ENCODE peak calls at places on chromosomes 11 and 22, in eight cellular contexts. One of them, this sample, is unnamed.

GRCh38 chr11:1936781-1937615 is 10.1 kb upstream of the MRPL23 start:
- DNase-seq in Peyer's patch: no peak
- DNase-seq in tibial nerve: no peak
- DNase-seq in body of pancreas: no peak
- DNase-seq in stomach: no peak
- DNase-seq in esophagus muscularis mucosa: no peak
- DNase-seq in HCT116: no peak
- DNase-seq in heart left ventricle: peak; percentile 30
- DNase-seq in this sample: no peak

GRCh38 chr11:17720796-17721171 is 1.4 kb downstream of the MYOD1 start:
- DNase-seq in stomach: no peak
- DNase-seq in heart left ventricle: no peak
- DNase-seq in HCT116: no peak
- DNase-seq in esophagus muscularis mucosa: no peak
- DNase-seq in body of pancreas: no peak
- DNase-seq in tibial nerve: no peak
- DNase-seq in Peyer's patch: no peak
- DNase-seq in this sample: no peak

GRCh38 chr11:58513747-58514367 is 6.0 kb upstream of the OR5B21 start:
- DNase-seq in heart left ventricle: no peak
- DNase-seq in body of pancreas: peak; percentile 58
- DNase-seq in stomach: no peak
- DNase-seq in HCT116: peak; percentile 64
- DNase-seq in Peyer's patch: peak; percentile 55
- DNase-seq in tibial nerve: no peak
- DNase-seq in esophagus muscularis mucosa: no peak
- DNase-seq in this sample: peak; percentile 10

GRCh38 chr11:15059132-15059531 is 14.3 kb upstream of the CALCB start:
- DNase-seq in heart left ventricle: no peak
- DNase-seq in Peyer's patch: no peak
- DNase-seq in tibial nerve: no peak
- DNase-seq in esophagus muscularis mucosa: no peak
- DNase-seq in body of pancreas: no peak
- DNase-seq in HCT116: no peak
- DNase-seq in stomach: no peak
- DNase-seq in this sample: no peak

GRCh38 chr11:109197656-109198055 is 224.3 kb upstream of the C11orf87 start:
- DNase-seq in tibial nerve: no peak
- DNase-seq in stomach: no peak
- DNase-seq in Peyer's patch: no peak
- DNase-seq in esophagus muscularis mucosa: no peak
- DNase-seq in HCT116: no peak
- DNase-seq in heart left ventricle: no peak
- DNase-seq in body of pancreas: no peak
- DNase-seq in this sample: no peak

GRCh38 chr11:60563553-60564235 is 48.5 kb downstream of the MS4A13 start:
- DNase-seq in tibial nerve: no peak
- DNase-seq in heart left ventricle: no peak
- DNase-seq in stomach: no peak
- DNase-seq in Peyer's patch: no peak
- DNase-seq in body of pancreas: no peak
- DNase-seq in HCT116: no peak
- DNase-seq in esophagus muscularis mucosa: no peak
- DNase-seq in this sample: no peak

GRCh38 chr22:45502215-45503070 is at the start of gene FBLN1:
- DNase-seq in heart left ventricle: peak; percentile 61
- DNase-seq in Peyer's patch: no peak
- DNase-seq in HCT116: no peak
- DNase-seq in stomach: no peak
- DNase-seq in esophagus muscularis mucosa: no peak
- DNase-seq in tibial nerve: no peak
- DNase-seq in body of pancreas: no peak
- DNase-seq in this sample: no peak

GRCh38 chr22:21694795-21695431 is 29.1 kb downstream of the PPIL2 start:
- DNase-seq in tibial nerve: no peak
- DNase-seq in HCT116: no peak
- DNase-seq in body of pancreas: no peak
- DNase-seq in esophagus muscularis mucosa: no peak
- DNase-seq in heart left ventricle: no peak
- DNase-seq in stomach: no peak
- DNase-seq in Peyer's patch: no peak
- DNase-seq in this sample: no peak

GRCh38 chr22:45515678-45516077 is 13.0 kb downstream of the FBLN1 start:
- DNase-seq in Peyer's patch: no peak
- DNase-seq in heart left ventricle: no peak
- DNase-seq in esophagus muscularis mucosa: no peak
- DNase-seq in body of pancreas: no peak
- DNase-seq in HCT116: no peak
- DNase-seq in stomach: no peak
- DNase-seq in tibial nerve: no peak
- DNase-seq in this sample: no peak

GRCh38 chr11:46159694-46160093 is 38.4 kb upstream of the PHF21A start:
- DNase-seq in tibial nerve: no peak
- DNase-seq in HCT116: no peak
- DNase-seq in esophagus muscularis mucosa: peak; percentile 60
- DNase-seq in stomach: no peak
- DNase-seq in body of pancreas: no peak
- DNase-seq in Peyer's patch: no peak
- DNase-seq in heart left ventricle: no peak
- DNase-seq in this sample: no peak

DNA sequence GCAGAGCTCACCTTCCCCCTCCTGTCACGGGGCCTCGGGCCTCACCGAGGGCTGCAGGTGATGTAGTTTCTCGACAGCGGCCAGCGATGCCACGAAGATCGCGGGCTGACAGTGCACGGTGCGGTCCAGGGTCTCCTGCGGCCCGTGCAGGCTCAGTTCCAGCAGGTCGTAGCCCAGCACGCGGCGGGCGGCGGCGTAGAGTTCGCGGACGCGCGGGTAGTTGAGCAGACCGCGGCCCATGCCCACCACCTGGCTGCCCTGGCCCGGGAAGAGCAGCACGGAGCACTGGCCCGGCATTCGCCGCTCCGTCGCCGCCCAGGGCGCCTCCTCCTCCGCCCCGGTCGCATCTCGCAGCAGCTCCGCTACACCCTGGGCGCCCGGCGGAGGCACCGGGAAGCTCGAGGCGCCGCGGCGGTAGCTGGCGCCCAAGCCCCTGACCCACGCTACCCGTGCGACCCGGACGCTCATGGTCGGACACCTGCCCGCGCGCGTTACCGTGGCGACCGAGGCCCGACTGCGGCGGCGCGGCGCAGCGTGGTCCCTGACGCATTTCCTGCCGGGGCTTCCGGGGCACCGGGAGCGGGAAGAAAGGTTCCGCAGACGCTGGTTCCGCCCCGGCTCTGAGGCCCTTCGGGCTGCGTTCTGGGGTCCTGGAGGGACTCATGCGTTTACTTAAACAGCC is at the start of gene MCAT:
- DNase-seq in HCT116: no peak
- DNase-seq in Peyer's patch: peak; percentile 94
- DNase-seq in tibial nerve: peak; percentile 74
- DNase-seq in heart left ventricle: peak; percentile 90
- DNase-seq in stomach: peak; percentile 90
- DNase-seq in body of pancreas: peak; percentile 85
- DNase-seq in esophagus muscularis mucosa: no peak
- DNase-seq in this sample: peak; percentile 73
- TF ChIP-seq POLR2A in HCT116: no peak
- TF ChIP-seq POLR2A in Peyer's patch: peak; percentile 38
- TF ChIP-seq POLR2A in tibial nerve: no peak
- TF ChIP-seq POLR2A in heart left ventricle: no peak
- TF ChIP-seq POLR2A in stomach: no peak
- TF ChIP-seq POLR2A in body of pancreas: peak; percentile 69
- TF ChIP-seq POLR2A in esophagus muscularis mucosa: no peak
- TF ChIP-seq POLR2A in this sample: peak; percentile 39

GRCh38 chr11:32580967-32581366 is 2.7 kb upstream of the EIF3M start:
- DNase-seq in heart left ventricle: no peak
- DNase-seq in body of pancreas: no peak
- DNase-seq in Peyer's patch: no peak
- DNase-seq in stomach: no peak
- DNase-seq in esophagus muscularis mucosa: no peak
- DNase-seq in tibial nerve: no peak
- DNase-seq in HCT116: no peak
- DNase-seq in this sample: no peak

GRCh38 chr11:32584921-32585320 is 1.3 kb downstream of the EIF3M start:
- DNase-seq in HCT116: no peak
- DNase-seq in esophagus muscularis mucosa: no peak
- DNase-seq in body of pancreas: no peak
- DNase-seq in stomach: no peak
- DNase-seq in tibial nerve: no peak
- DNase-seq in Peyer's patch: no peak
- DNase-seq in heart left ventricle: no peak
- DNase-seq in this sample: no peak

GRCh38 chr11:32586576-32587190 is 3.1 kb downstream of the EIF3M start:
- DNase-seq in HCT116: peak; percentile 29
- DNase-seq in heart left ventricle: no peak
- DNase-seq in esophagus muscularis mucosa: no peak
- DNase-seq in Peyer's patch: no peak
- DNase-seq in tibial nerve: no peak
- DNase-seq in stomach: no peak
- DNase-seq in body of pancreas: no peak
- DNase-seq in this sample: peak; percentile 23

GRCh38 chr11:32581556-32581955 is 2.1 kb upstream of the EIF3M start:
- DNase-seq in heart left ventricle: no peak
- DNase-seq in body of pancreas: no peak
- DNase-seq in tibial nerve: no peak
- DNase-seq in esophagus muscularis mucosa: no peak
- DNase-seq in stomach: no peak
- DNase-seq in Peyer's patch: peak; percentile 58
- DNase-seq in HCT116: no peak
- DNase-seq in this sample: no peak

DNA sequence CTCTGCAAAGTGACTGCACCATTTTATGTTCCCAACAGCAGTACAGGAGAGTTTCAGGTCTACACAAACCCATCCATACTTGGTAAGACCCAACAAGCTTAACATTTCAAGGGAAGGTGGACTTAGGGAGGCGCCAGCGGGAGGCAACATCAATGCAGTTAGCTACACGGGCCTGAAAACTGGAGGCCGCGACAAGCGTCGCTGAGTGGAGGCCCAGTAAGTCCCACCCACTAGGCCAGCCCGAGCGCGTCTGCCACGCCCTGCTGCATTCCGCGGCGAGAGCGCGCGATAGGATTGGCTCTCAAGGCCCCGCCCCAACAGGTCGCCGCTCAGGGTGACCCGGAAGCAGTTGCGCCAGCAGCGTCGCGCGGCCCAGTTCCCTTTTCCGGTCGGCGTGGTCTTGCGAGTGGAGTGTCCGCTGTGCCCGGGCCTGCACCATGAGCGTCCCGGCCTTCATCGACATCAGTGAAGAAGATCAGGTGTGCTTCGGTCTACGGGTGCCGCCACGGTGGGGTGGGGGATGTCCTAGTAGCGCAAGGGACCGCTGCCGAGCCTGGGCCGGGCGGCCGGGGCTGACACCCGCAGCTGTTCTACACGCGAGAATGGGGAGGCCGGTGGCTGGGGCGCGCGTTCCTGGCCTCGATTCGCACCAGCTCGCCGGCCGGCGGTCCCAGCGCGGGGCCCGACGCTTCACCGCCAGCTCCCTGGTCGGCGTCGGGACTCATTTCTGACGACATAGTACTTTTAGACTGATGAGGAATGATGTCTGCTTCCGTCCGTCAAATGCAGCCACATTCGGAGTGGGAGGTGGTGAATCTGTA is at the start of gene EIF3M:
- DNase-seq in esophagus muscularis mucosa: peak; percentile 99
- DNase-seq in tibial nerve: peak; percentile 93
- DNase-seq in heart left ventricle: peak; percentile 98
- DNase-seq in Peyer's patch: peak; percentile 98
- DNase-seq in HCT116: peak; percentile 93
- DNase-seq in stomach: peak; percentile 97
- DNase-seq in body of pancreas: peak; percentile 96
- DNase-seq in this sample: peak; percentile 89
- TF ChIP-seq POLR2A in esophagus muscularis mucosa: peak; percentile 41
- TF ChIP-seq POLR2A in tibial nerve: peak; percentile 58
- TF ChIP-seq POLR2A in heart left ventricle: no peak
- TF ChIP-seq POLR2A in Peyer's patch: peak; percentile 53
- TF ChIP-seq POLR2A in HCT116: peak; percentile 84
- TF ChIP-seq POLR2A in stomach: no peak
- TF ChIP-seq POLR2A in body of pancreas: peak; percentile 91
- TF ChIP-seq POLR2A in this sample: peak; percentile 85

GRCh38 chr11:61793084-61793828 is 545 bp downstream of the FEN1 start:
- DNase-seq in stomach: no peak
- DNase-seq in esophagus muscularis mucosa: no peak
- DNase-seq in tibial nerve: no peak
- DNase-seq in body of pancreas: no peak
- DNase-seq in Peyer's patch: no peak
- DNase-seq in heart left ventricle: no peak
- DNase-seq in HCT116: no peak
- DNase-seq in this sample: no peak
- TF ChIP-seq POLR2A in stomach: no peak
- TF ChIP-seq POLR2A in esophagus muscularis mucosa: no peak
- TF ChIP-seq POLR2A in tibial nerve: no peak
- TF ChIP-seq POLR2A in body of pancreas: no peak
- TF ChIP-seq POLR2A in Peyer's patch: no peak
- TF ChIP-seq POLR2A in heart left ventricle: no peak
- TF ChIP-seq POLR2A in HCT116: no peak
- TF ChIP-seq POLR2A in this sample: no peak

DNA sequence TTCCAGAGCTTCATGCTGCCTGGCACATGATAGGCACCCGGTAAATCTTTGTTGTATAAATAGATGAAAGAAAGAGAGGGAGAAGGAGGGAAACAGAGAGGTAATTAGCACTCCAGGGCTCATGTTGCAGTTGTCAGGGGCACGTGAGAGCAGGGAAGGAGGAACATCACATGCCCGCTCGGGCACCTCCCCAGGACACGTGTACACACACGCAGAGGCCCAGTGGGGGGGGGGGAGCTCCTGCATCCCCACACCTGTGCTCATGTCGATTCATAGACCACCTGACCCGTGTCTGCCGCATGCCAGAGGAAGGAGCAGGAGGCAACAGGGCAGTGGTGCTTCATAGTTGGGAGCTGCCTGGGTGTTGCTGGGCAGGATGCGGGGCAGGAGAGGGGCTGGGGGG is 37.1 kb upstream of the NNMT start:
- DNase-seq in stomach: no peak
- DNase-seq in HCT116: no peak
- DNase-seq in heart left ventricle: peak; percentile 61
- DNase-seq in esophagus muscularis mucosa: no peak
- DNase-seq in tibial nerve: peak; percentile 68
- DNase-seq in body of pancreas: peak; percentile 80
- DNase-seq in Peyer's patch: peak; percentile 77
- DNase-seq in this sample: no peak
- TF ChIP-seq POLR2A in stomach: no peak
- TF ChIP-seq POLR2A in HCT116: no peak
- TF ChIP-seq POLR2A in heart left ventricle: no peak
- TF ChIP-seq POLR2A in esophagus muscularis mucosa: no peak
- TF ChIP-seq POLR2A in tibial nerve: no peak
- TF ChIP-seq POLR2A in body of pancreas: no peak
- TF ChIP-seq POLR2A in Peyer's patch: no peak
- TF ChIP-seq POLR2A in this sample: no peak

DNA sequence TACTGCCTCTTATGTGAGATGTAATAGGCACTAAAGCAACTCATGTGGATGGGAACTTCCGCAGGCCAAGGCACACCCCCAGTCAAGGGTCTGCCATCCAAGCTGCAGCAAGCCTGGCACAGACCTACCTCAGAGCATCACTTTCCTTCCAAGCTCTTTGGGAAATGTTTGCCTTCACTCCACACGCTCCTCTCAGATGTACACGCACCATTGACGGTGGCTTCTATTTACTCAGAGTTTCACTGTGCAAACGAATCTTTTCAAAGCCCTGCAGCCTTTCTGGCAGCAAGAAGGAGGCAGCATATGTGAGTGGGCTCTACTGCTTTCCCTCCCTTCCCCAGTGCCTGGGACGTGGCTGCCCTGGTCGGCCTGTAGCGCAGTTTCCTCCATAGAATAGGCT is 60.9 kb upstream of the USP47 start:
- DNase-seq in body of pancreas: no peak
- DNase-seq in tibial nerve: no peak
- DNase-seq in esophagus muscularis mucosa: peak; percentile 68
- DNase-seq in heart left ventricle: no peak
- DNase-seq in Peyer's patch: no peak
- DNase-seq in stomach: no peak
- DNase-seq in HCT116: no peak
- DNase-seq in this sample: no peak
- TF ChIP-seq POLR2A in body of pancreas: no peak
- TF ChIP-seq POLR2A in tibial nerve: no peak
- TF ChIP-seq POLR2A in esophagus muscularis mucosa: no peak
- TF ChIP-seq POLR2A in heart left ventricle: no peak
- TF ChIP-seq POLR2A in Peyer's patch: no peak
- TF ChIP-seq POLR2A in stomach: no peak
- TF ChIP-seq POLR2A in HCT116: no peak
- TF ChIP-seq POLR2A in this sample: no peak